ENCODE peak calls at places on chromosome 7, in nine cellular contexts. One of them, this sample, is unnamed.

GRCh38 chr7:142927085-142927745 is 6.3 kb downstream of the TRPV5 start:
- DNase-seq in fibroblast of lung: no peak
- DNase-seq in GM12865: no peak
- DNase-seq in brain microvascular endothelial cell: no peak
- DNase-seq in lower leg skin: peak; percentile 56
- DNase-seq in right atrium auricular region: peak; percentile 58
- DNase-seq in mesothelial cell of epicardium: no peak
- DNase-seq in fibroblast of the aortic adventitia: no peak
- DNase-seq in RWPE1: no peak
- DNase-seq in this sample: no peak

GRCh38 chr7:18393465-18394118 is 102.0 kb upstream of the HDAC9 start:
- DNase-seq in fibroblast of lung: no peak
- DNase-seq in GM12865: no peak
- DNase-seq in brain microvascular endothelial cell: no peak
- DNase-seq in lower leg skin: no peak
- DNase-seq in right atrium auricular region: no peak
- DNase-seq in mesothelial cell of epicardium: no peak
- DNase-seq in fibroblast of the aortic adventitia: no peak
- DNase-seq in RWPE1: no peak
- DNase-seq in this sample: no peak

GRCh38 chr7:45068236-45069023 is 20.3 kb downstream of the NACAD start:
- DNase-seq in fibroblast of lung: no peak
- DNase-seq in GM12865: no peak
- DNase-seq in brain microvascular endothelial cell: no peak
- DNase-seq in lower leg skin: peak; percentile 79
- DNase-seq in right atrium auricular region: no peak
- DNase-seq in mesothelial cell of epicardium: no peak
- DNase-seq in fibroblast of the aortic adventitia: no peak
- DNase-seq in RWPE1: no peak
- DNase-seq in this sample: no peak

GRCh38 chr7:124761164-124761715 is 4.4 kb downstream of the GPR37 start:
- DNase-seq in fibroblast of lung: no peak
- DNase-seq in GM12865: no peak
- DNase-seq in brain microvascular endothelial cell: no peak
- DNase-seq in lower leg skin: no peak
- DNase-seq in right atrium auricular region: no peak
- DNase-seq in mesothelial cell of epicardium: no peak
- DNase-seq in fibroblast of the aortic adventitia: no peak
- DNase-seq in RWPE1: no peak
- DNase-seq in this sample: no peak

GRCh38 chr7:127532151-127532550 is 53.2 kb downstream of the GCC1 start:
- DNase-seq in fibroblast of lung: no peak
- DNase-seq in GM12865: no peak
- DNase-seq in brain microvascular endothelial cell: no peak
- DNase-seq in lower leg skin: no peak
- DNase-seq in right atrium auricular region: no peak
- DNase-seq in mesothelial cell of epicardium: no peak
- DNase-seq in fibroblast of the aortic adventitia: no peak
- DNase-seq in RWPE1: no peak
- DNase-seq in this sample: no peak

GRCh38 chr7:106768324-106768751 is 96.7 kb upstream of the PIK3CG start:
- DNase-seq in fibroblast of lung: no peak
- DNase-seq in GM12865: peak; percentile 77
- DNase-seq in brain microvascular endothelial cell: no peak
- DNase-seq in lower leg skin: no peak
- DNase-seq in right atrium auricular region: no peak
- DNase-seq in mesothelial cell of epicardium: no peak
- DNase-seq in fibroblast of the aortic adventitia: no peak
- DNase-seq in RWPE1: no peak
- DNase-seq in this sample: no peak

GRCh38 chr7:40239755-40240303 is 105.0 kb downstream of the SUGCT start:
- DNase-seq in fibroblast of lung: no peak
- DNase-seq in GM12865: no peak
- DNase-seq in brain microvascular endothelial cell: no peak
- DNase-seq in lower leg skin: no peak
- DNase-seq in right atrium auricular region: no peak
- DNase-seq in mesothelial cell of epicardium: no peak
- DNase-seq in fibroblast of the aortic adventitia: no peak
- DNase-seq in RWPE1: no peak
- DNase-seq in this sample: no peak

GRCh38 chr7:138663741-138664710 is 37.1 kb downstream of the SVOPL start:
- DNase-seq in fibroblast of lung: peak; percentile 2
- DNase-seq in GM12865: no peak
- DNase-seq in brain microvascular endothelial cell: peak; percentile 15
- DNase-seq in lower leg skin: no peak
- DNase-seq in right atrium auricular region: no peak
- DNase-seq in mesothelial cell of epicardium: peak; percentile 48
- DNase-seq in fibroblast of the aortic adventitia: no peak
- DNase-seq in RWPE1: peak; percentile 30
- DNase-seq in this sample: no peak

GRCh38 chr7:91784469-91784868 is 96.0 kb downstream of the MTERF1 start:
- DNase-seq in fibroblast of lung: peak; percentile 80
- DNase-seq in GM12865: peak; percentile 3
- DNase-seq in brain microvascular endothelial cell: peak; percentile 26
- DNase-seq in lower leg skin: no peak
- DNase-seq in right atrium auricular region: no peak
- DNase-seq in mesothelial cell of epicardium: no peak
- DNase-seq in fibroblast of the aortic adventitia: peak; percentile 86
- DNase-seq in RWPE1: peak; percentile 70
- DNase-seq in this sample: no peak

GRCh38 chr7:42240416-42240815 is 3.4 kb upstream of the GLI3 start:
- DNase-seq in fibroblast of lung: no peak
- DNase-seq in GM12865: no peak
- DNase-seq in brain microvascular endothelial cell: no peak
- DNase-seq in lower leg skin: no peak
- DNase-seq in right atrium auricular region: no peak
- DNase-seq in mesothelial cell of epicardium: no peak
- DNase-seq in fibroblast of the aortic adventitia: no peak
- DNase-seq in RWPE1: no peak
- DNase-seq in this sample: no peak

GRCh38 chr7:30983042-30983913 is 19.5 kb downstream of the GHRHR start:
- DNase-seq in fibroblast of lung: peak; percentile 77
- DNase-seq in GM12865: peak; percentile 81
- DNase-seq in brain microvascular endothelial cell: peak; percentile 74
- DNase-seq in lower leg skin: peak; percentile 97
- DNase-seq in right atrium auricular region: peak; percentile 88
- DNase-seq in mesothelial cell of epicardium: peak; percentile 94
- DNase-seq in fibroblast of the aortic adventitia: peak; percentile 81
- DNase-seq in RWPE1: peak; percentile 80
- DNase-seq in this sample: peak; percentile 95

GRCh38 chr7:30683839-30684238 is 1.6 kb upstream of the CRHR2 start:
- DNase-seq in fibroblast of lung: no peak
- DNase-seq in GM12865: no peak
- DNase-seq in brain microvascular endothelial cell: no peak
- DNase-seq in lower leg skin: no peak
- DNase-seq in right atrium auricular region: no peak
- DNase-seq in mesothelial cell of epicardium: no peak
- DNase-seq in fibroblast of the aortic adventitia: no peak
- DNase-seq in RWPE1: no peak
- DNase-seq in this sample: no peak

GRCh38 chr7:91182819-91183405 is 81.3 kb upstream of the FZD1 start:
- DNase-seq in fibroblast of lung: peak; percentile 97
- DNase-seq in GM12865: no peak
- DNase-seq in brain microvascular endothelial cell: peak; percentile 89
- DNase-seq in lower leg skin: no peak
- DNase-seq in right atrium auricular region: no peak
- DNase-seq in mesothelial cell of epicardium: no peak
- DNase-seq in fibroblast of the aortic adventitia: peak; percentile 95
- DNase-seq in RWPE1: peak; percentile 33
- DNase-seq in this sample: no peak

GRCh38 chr7:28478661-28479060 is 66.3 kb downstream of the CREB5 start:
- DNase-seq in fibroblast of lung: no peak
- DNase-seq in GM12865: peak; percentile 29
- DNase-seq in brain microvascular endothelial cell: no peak
- DNase-seq in lower leg skin: no peak
- DNase-seq in right atrium auricular region: no peak
- DNase-seq in mesothelial cell of epicardium: no peak
- DNase-seq in fibroblast of the aortic adventitia: peak; percentile 38
- DNase-seq in RWPE1: no peak
- DNase-seq in this sample: no peak

GRCh38 chr7:110071219-110071618 is 1019.7 kb upstream of the LRRN3 start:
- DNase-seq in fibroblast of lung: no peak
- DNase-seq in GM12865: no peak
- DNase-seq in brain microvascular endothelial cell: no peak
- DNase-seq in lower leg skin: no peak
- DNase-seq in right atrium auricular region: no peak
- DNase-seq in mesothelial cell of epicardium: no peak
- DNase-seq in fibroblast of the aortic adventitia: no peak
- DNase-seq in RWPE1: no peak
- DNase-seq in this sample: no peak

GRCh38 chr7:31948041-31948440 is 122.2 kb downstream of the PDE1C start:
- DNase-seq in fibroblast of lung: peak; percentile 87
- DNase-seq in GM12865: peak; percentile 16
- DNase-seq in brain microvascular endothelial cell: peak; percentile 57
- DNase-seq in lower leg skin: no peak
- DNase-seq in right atrium auricular region: no peak
- DNase-seq in mesothelial cell of epicardium: no peak
- DNase-seq in fibroblast of the aortic adventitia: peak; percentile 85
- DNase-seq in RWPE1: peak; percentile 60
- DNase-seq in this sample: no peak

GRCh38 chr7:100835903-100836811 is 8.8 kb upstream of the EPHB4 start:
- DNase-seq in fibroblast of lung: no peak
- DNase-seq in GM12865: no peak
- DNase-seq in brain microvascular endothelial cell: no peak
- DNase-seq in lower leg skin: peak; percentile 92
- DNase-seq in right atrium auricular region: peak; percentile 70
- DNase-seq in mesothelial cell of epicardium: peak; percentile 66
- DNase-seq in fibroblast of the aortic adventitia: no peak
- DNase-seq in RWPE1: peak; percentile 62
- DNase-seq in this sample: no peak

GRCh38 chr7:40015790-40016296 is 65.8 kb downstream of the CDK13 start:
- DNase-seq in fibroblast of lung: peak; percentile 66
- DNase-seq in GM12865: peak; percentile 62
- DNase-seq in brain microvascular endothelial cell: peak; percentile 11
- DNase-seq in lower leg skin: no peak
- DNase-seq in right atrium auricular region: no peak
- DNase-seq in mesothelial cell of epicardium: no peak
- DNase-seq in fibroblast of the aortic adventitia: peak; percentile 77
- DNase-seq in RWPE1: no peak
- DNase-seq in this sample: no peak

GRCh38 chr7:31782411-31782991 is 95.5 kb downstream of the PPP1R17 start:
- DNase-seq in fibroblast of lung: peak; percentile 53
- DNase-seq in GM12865: peak; percentile 62
- DNase-seq in brain microvascular endothelial cell: peak; percentile 64
- DNase-seq in lower leg skin: no peak
- DNase-seq in right atrium auricular region: no peak
- DNase-seq in mesothelial cell of epicardium: no peak
- DNase-seq in fibroblast of the aortic adventitia: peak; percentile 68
- DNase-seq in RWPE1: peak; percentile 73
- DNase-seq in this sample: no peak

GRCh38 chr7:149615690-149616270 is 118.2 kb upstream of the ZNF746 start:
- DNase-seq in fibroblast of lung: no peak
- DNase-seq in GM12865: no peak
- DNase-seq in brain microvascular endothelial cell: no peak
- DNase-seq in lower leg skin: no peak
- DNase-seq in right atrium auricular region: no peak
- DNase-seq in mesothelial cell of epicardium: no peak
- DNase-seq in fibroblast of the aortic adventitia: no peak
- DNase-seq in RWPE1: no peak
- DNase-seq in this sample: no peak

GRCh38 chr7:15016726-15017125 is 114.2 kb upstream of the DGKB start:
- DNase-seq in fibroblast of lung: no peak
- DNase-seq in GM12865: no peak
- DNase-seq in brain microvascular endothelial cell: no peak
- DNase-seq in lower leg skin: no peak
- DNase-seq in right atrium auricular region: no peak
- DNase-seq in mesothelial cell of epicardium: no peak
- DNase-seq in fibroblast of the aortic adventitia: no peak
- DNase-seq in RWPE1: peak; percentile 49
- DNase-seq in this sample: no peak

GRCh38 chr7:146736446-146737190 is 620.0 kb downstream of the CNTNAP2 start:
- DNase-seq in fibroblast of lung: peak; percentile 15
- DNase-seq in GM12865: no peak
- DNase-seq in brain microvascular endothelial cell: peak; percentile 16
- DNase-seq in lower leg skin: no peak
- DNase-seq in right atrium auricular region: no peak
- DNase-seq in mesothelial cell of epicardium: no peak
- DNase-seq in fibroblast of the aortic adventitia: no peak
- DNase-seq in RWPE1: no peak
- DNase-seq in this sample: no peak
- TF ChIP-seq CTCF in fibroblast of lung: no peak
- TF ChIP-seq CTCF in GM12865: no peak
- TF ChIP-seq CTCF in brain microvascular endothelial cell: no peak
- TF ChIP-seq CTCF in lower leg skin: no peak
- TF ChIP-seq CTCF in right atrium auricular region: no peak
- TF ChIP-seq CTCF in mesothelial cell of epicardium: no peak
- TF ChIP-seq CTCF in fibroblast of the aortic adventitia: no peak
- TF ChIP-seq CTCF in RWPE1: peak; percentile 16
- TF ChIP-seq CTCF in this sample: peak; percentile 52

GRCh38 chr7:98360221-98361124 is 40.4 kb downstream of the BAIAP2L1 start:
- DNase-seq in fibroblast of lung: no peak
- DNase-seq in GM12865: no peak
- DNase-seq in brain microvascular endothelial cell: no peak
- DNase-seq in lower leg skin: peak; percentile 76
- DNase-seq in right atrium auricular region: no peak
- DNase-seq in mesothelial cell of epicardium: no peak
- DNase-seq in fibroblast of the aortic adventitia: no peak
- DNase-seq in RWPE1: no peak
- DNase-seq in this sample: no peak
- TF ChIP-seq CTCF in fibroblast of lung: no peak
- TF ChIP-seq CTCF in GM12865: no peak
- TF ChIP-seq CTCF in brain microvascular endothelial cell: no peak
- TF ChIP-seq CTCF in lower leg skin: no peak
- TF ChIP-seq CTCF in right atrium auricular region: no peak
- TF ChIP-seq CTCF in mesothelial cell of epicardium: no peak
- TF ChIP-seq CTCF in fibroblast of the aortic adventitia: no peak
- TF ChIP-seq CTCF in RWPE1: no peak
- TF ChIP-seq CTCF in this sample: no peak

GRCh38 chr7:152108359-152108758 is 82.9 kb downstream of the GALNT11 start:
- DNase-seq in fibroblast of lung: no peak
- DNase-seq in GM12865: no peak
- DNase-seq in brain microvascular endothelial cell: no peak
- DNase-seq in lower leg skin: no peak
- DNase-seq in right atrium auricular region: no peak
- DNase-seq in mesothelial cell of epicardium: no peak
- DNase-seq in fibroblast of the aortic adventitia: no peak
- DNase-seq in RWPE1: peak; percentile 5
- DNase-seq in this sample: no peak
- TF ChIP-seq CTCF in fibroblast of lung: no peak
- TF ChIP-seq CTCF in GM12865: no peak
- TF ChIP-seq CTCF in brain microvascular endothelial cell: no peak
- TF ChIP-seq CTCF in lower leg skin: no peak
- TF ChIP-seq CTCF in right atrium auricular region: no peak
- TF ChIP-seq CTCF in mesothelial cell of epicardium: no peak
- TF ChIP-seq CTCF in fibroblast of the aortic adventitia: no peak
- TF ChIP-seq CTCF in RWPE1: no peak
- TF ChIP-seq CTCF in this sample: no peak

DNA sequence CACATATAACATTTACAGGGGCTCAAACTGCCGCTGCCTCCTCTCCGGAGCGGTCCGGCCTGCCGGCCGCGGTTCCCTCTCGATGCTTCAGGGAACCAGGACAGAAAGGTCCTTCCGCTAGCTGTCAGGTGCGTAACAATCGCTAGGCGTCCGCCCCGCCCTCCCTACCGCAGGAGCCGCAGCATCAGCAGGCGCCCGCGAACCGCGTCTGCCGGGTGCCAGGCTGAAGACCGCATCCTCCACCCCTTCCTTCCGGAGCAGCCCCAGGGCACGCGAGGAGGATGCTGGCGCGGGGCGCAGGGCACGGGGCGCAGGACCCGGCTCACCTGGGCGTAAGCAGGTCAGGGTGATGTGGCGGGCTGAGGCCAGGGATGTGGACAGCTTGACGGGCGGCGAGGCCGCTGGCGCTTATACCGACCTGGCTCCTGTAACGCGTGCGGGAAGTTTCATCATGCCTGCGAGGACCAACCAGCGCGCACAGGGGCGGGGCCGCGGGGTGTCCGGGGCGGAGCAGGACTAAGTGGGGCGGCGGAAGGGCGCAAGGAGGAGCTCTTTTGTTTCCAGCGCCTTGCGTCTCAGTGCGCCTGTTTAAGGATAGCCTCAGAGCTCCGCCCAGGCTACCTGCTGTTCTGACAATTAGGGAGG is at the start of gene ASNS:
- DNase-seq in fibroblast of lung: peak; percentile 93
- DNase-seq in GM12865: peak; percentile 95
- DNase-seq in brain microvascular endothelial cell: peak; percentile 88
- DNase-seq in lower leg skin: peak; percentile 97
- DNase-seq in right atrium auricular region: peak; percentile 91
- DNase-seq in mesothelial cell of epicardium: peak; percentile 88
- DNase-seq in fibroblast of the aortic adventitia: peak; percentile 90
- DNase-seq in RWPE1: peak; percentile 89
- DNase-seq in this sample: peak; percentile 97
- TF ChIP-seq CTCF in fibroblast of lung: peak; percentile 20
- TF ChIP-seq CTCF in GM12865: no peak
- TF ChIP-seq CTCF in brain microvascular endothelial cell: no peak
- TF ChIP-seq CTCF in lower leg skin: no peak
- TF ChIP-seq CTCF in right atrium auricular region: no peak
- TF ChIP-seq CTCF in mesothelial cell of epicardium: no peak
- TF ChIP-seq CTCF in fibroblast of the aortic adventitia: no peak
- TF ChIP-seq CTCF in RWPE1: no peak
- TF ChIP-seq CTCF in this sample: no peak